ENCODE peak calls at places on chromosomes 3 and 15, in four cellular contexts. P is osteocyte, K is islet precursor cell, T is T-helper 1 cell. W is an unnamed sample.

GRCh38 chr15:62128916-62129315 is 36.2 kb downstream of the C2CD4B start:
- DNase-seq in P (no peak), K (no peak), T (peak), W (no peak)

GRCh38 chr3:185760550-185760949 is 64.3 kb downstream of the IGF2BP2 start:
- DNase-seq in P (no peak), K (no peak), T (no peak), W (no peak)

GRCh38 chr3:194285024-194285858 is 65.9 kb downstream of the CPN2 start:
- DNase-seq in P (no peak), K (no peak), T (no peak), W (no peak)

GRCh38 chr3:25074151-25074550 is 353.9 kb upstream of the RARB start:
- DNase-seq in P (no peak), K (no peak), T (no peak), W (no peak)

GRCh38 chr3:31041161-31041978 is 146.9 kb upstream of the GADL1 start:
- DNase-seq in P (no peak), K (peak), T (no peak), W (no peak)

GRCh38 chr3:119676020-119676419 is 1.2 kb downstream of the COX17 start:
- DNase-seq in P (no peak), K (no peak), T (no peak), W (no peak)

GRCh38 chr3:126124896-126125295 is 41.0 kb upstream of the SLC41A3 start:
- DNase-seq in P (peak), K (peak), T (no peak), W (no peak)

GRCh38 chr15:73922186-73923151 is 3.8 kb upstream of the LOXL1 start:
- DNase-seq in P (no peak), K (peak), T (no peak), W (no peak)

GRCh38 chr3:45425237-45425933 is 37.0 kb downstream of the LARS2 start:
- DNase-seq in P (peak), K (no peak), T (no peak), W (no peak)

GRCh38 chr3:134093906-134094305 is 64.2 kb upstream of the SLCO2A1 start:
- DNase-seq in P (no peak), K (peak), T (no peak), W (no peak)